ENCODE peak calls at places on chromosome 13, in four cellular contexts. I is upper lobe of left lung, U is GM12891, Q is GM23338. K is an unnamed sample.

GRCh38 chr13:114064516-114065140 is 67.8 kb downstream of the RASA3 start:
- DNase-seq in I (peak; percentile 71), U (no peak), Q (no peak), K (peak; percentile 36)

GRCh38 chr13:96984061-96984508 is 10.2 kb downstream of the OXGR1 start:
- DNase-seq in I (no peak), U (peak; percentile 49), Q (peak; percentile 69), K (peak; percentile 74)

GRCh38 chr13:87280139-87280538 is 391.0 kb upstream of the SLITRK5 start:
- DNase-seq in I (no peak), U (no peak), Q (peak; percentile 27), K (no peak)

GRCh38 chr13:97753942-97754670 is 199.4 kb upstream of the IPO5 start:
- DNase-seq in I (no peak), U (no peak), Q (peak; percentile 74), K (no peak)

GRCh38 chr13:107900775-107901174 is 314.6 kb downstream of the LIG4 start:
- DNase-seq in I (no peak), U (no peak), Q (no peak), K (no peak)

GRCh38 chr13:49320975-49321374 is 73.2 kb downstream of the CDADC1 start:
- DNase-seq in I (no peak), U (no peak), Q (no peak), K (no peak)

GRCh38 chr13:96090240-96091101 is 564 bp downstream of the HS6ST3 start:
- DNase-seq in I (peak; percentile 83), U (peak; percentile 48), Q (peak; percentile 68), K (no peak)

GRCh38 chr13:36919206-36919832 is 719 bp downstream of the SMAD9 start:
- DNase-seq in I (peak; percentile 88), U (no peak), Q (peak; percentile 76), K (peak; percentile 55)

GRCh38 chr13:83221256-83221655 is 661.0 kb downstream of the SLITRK1 start:
- DNase-seq in I (no peak), U (no peak), Q (no peak), K (no peak)

GRCh38 chr13:102504002-102504401 is 92.8 kb upstream of the TPP2 start:
- DNase-seq in I (no peak), U (no peak), Q (no peak), K (no peak)

GRCh38 chr13:39330504-39330903 is 272.5 kb downstream of the LHFPL6 start:
- DNase-seq in I (no peak), U (no peak), Q (no peak), K (no peak)

GRCh38 chr13:51645154-51645650 is 60.9 kb downstream of the WDFY2 start:
- DNase-seq in I (no peak), U (no peak), Q (peak; percentile 65), K (no peak)

GRCh38 chr13:34730966-34731365 is 211.1 kb upstream of the NBEA start:
- DNase-seq in I (no peak), U (no peak), Q (no peak), K (no peak)

GRCh38 chr13:48431987-48432615 is 19.2 kb upstream of the LPAR6 start:
- DNase-seq in I (no peak), U (no peak), Q (no peak), K (no peak)

GRCh38 chr13:52447815-52448552 is 2.5 kb downstream of the VPS36 start:
- DNase-seq in I (no peak), U (no peak), Q (peak; percentile 10), K (no peak)

GRCh38 chr13:88806438-88806837 is 1135.3 kb downstream of the SLITRK5 start:
- DNase-seq in I (no peak), U (no peak), Q (no peak), K (no peak)

GRCh38 chr13:90622547-90622946 is 724.9 kb upstream of the MIR17HG start:
- DNase-seq in I (no peak), U (no peak), Q (no peak), K (no peak)

GRCh38 chr13:28532226-28533048 is 37.5 kb upstream of the FLT1 start:
- DNase-seq in I (peak; percentile 88), U (peak; percentile 35), Q (peak; percentile 72), K (no peak)

GRCh38 chr13:51469790-51470189 is 17.0 kb upstream of the INTS6 start:
- DNase-seq in I (no peak), U (no peak), Q (no peak), K (no peak)

GRCh38 chr13:100396771-100397170 is 191.8 kb downstream of the GGACT start:
- DNase-seq in I (no peak), U (no peak), Q (peak; percentile 75), K (no peak)

GRCh38 chr13:113532156-113532806 is 41.8 kb upstream of the DCUN1D2 start:
- DNase-seq in I (no peak), U (no peak), Q (peak; percentile 73), K (no peak)

GRCh38 chr13:102628559-102628958 is 31.8 kb downstream of the TPP2 start:
- DNase-seq in I (no peak), U (no peak), Q (no peak), K (no peak)

GRCh38 chr13:52387721-52388120 is 18.3 kb downstream of the THSD1 start:
- DNase-seq in I (no peak), U (no peak), Q (no peak), K (no peak)

GRCh38 chr13:94325148-94325528 is 154.3 kb downstream of the DCT start:
- DNase-seq in I (no peak), U (no peak), Q (no peak), K (no peak)

GRCh38 chr13:112325941-112326645 is 50.1 kb upstream of the SPACA7 start:
- DNase-seq in I (peak; percentile 71), U (no peak), Q (no peak), K (no peak)

GRCh38 chr13:21625366-21625765 is 21.4 kb upstream of the MICU2 start:
- DNase-seq in I (no peak), U (no peak), Q (peak; percentile 53), K (no peak)

GRCh38 chr13:94829801-94830200 is 117.5 kb upstream of the SOX21 start:
- DNase-seq in I (no peak), U (no peak), Q (no peak), K (no peak)

GRCh38 chr13:48123827-48124226 is 28.9 kb upstream of the MED4 start:
- DNase-seq in I (no peak), U (no peak), Q (no peak), K (peak; percentile 41)

GRCh38 chr13:75481176-75482069 is 546 bp downstream of the TBC1D4 start:
- DNase-seq in I (peak; percentile 90), U (peak; percentile 17), Q (peak; percentile 68), K (peak; percentile 21)

GRCh38 chr13:90233933-90234672 is 1113.4 kb upstream of the MIR17HG start:
- DNase-seq in I (no peak), U (no peak), Q (no peak), K (no peak)

DNA sequence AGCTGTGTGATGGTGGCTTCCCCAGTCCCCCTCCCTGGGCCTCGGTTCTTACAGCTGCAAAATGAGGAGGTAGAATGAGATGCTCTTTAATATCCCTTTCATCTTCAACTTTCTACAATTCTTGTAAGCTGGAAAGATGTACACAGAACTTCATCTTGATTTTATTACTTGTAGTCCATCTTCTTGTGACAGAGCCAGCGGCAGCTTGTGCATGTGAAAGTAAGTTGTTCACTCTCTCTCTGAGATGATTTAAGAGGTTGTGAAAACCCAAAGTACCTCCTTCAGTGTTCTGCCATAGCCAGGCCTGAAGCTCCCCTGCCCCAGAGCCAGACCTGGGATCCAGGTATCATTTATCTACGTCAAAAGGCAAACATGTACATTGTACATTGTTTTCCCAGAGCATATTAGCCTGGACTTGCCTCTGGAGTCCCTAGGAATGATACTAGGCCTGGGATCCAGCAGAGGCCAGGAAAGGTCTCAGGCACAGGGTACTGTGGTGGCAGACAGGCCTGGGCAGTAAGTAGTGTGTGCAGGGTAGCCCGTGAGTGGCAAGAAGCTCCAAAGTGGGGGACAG is 3.3 kb upstream of the UBE2L5 start:
- DNase-seq in I (no peak), U (no peak), Q (no peak), K (peak; percentile 43)
- TF ChIP-seq POLR2AphosphoS5 in I (no peak), U (no peak), Q (no peak), K (peak; percentile 54)

DNA sequence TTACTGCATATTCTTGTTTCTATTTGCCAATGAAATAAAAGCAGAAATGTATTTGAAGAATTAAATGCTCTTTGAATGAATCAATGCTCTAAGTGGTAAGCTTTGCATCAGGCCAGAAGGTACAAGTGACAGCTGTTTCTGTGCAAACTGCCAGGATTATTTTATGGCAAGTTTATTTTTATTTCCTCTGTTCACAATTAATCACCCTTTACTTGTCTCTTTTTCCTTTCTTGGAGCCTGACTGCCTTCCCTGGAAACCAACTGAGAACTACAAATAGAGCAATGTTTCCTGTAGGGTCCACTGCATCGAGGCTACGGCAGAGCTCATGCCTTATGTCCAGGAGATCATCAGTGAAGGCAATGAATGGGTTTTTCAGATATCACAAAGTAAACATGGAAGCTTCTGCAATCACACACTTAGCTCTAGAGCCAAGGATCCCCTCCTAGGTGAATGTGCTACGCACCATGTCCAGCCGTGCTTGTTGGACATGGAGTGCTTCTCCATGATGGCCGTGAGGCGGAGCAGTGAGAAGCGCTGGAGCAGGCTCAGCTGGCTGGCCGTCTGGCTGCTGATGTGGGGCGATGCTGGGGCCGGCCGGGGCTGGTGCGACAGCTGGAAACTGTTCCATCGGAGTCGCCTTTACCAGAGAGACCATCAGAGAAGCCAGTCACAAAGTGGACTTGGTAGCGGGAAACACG is 110.8 kb downstream of the KL start:
- DNase-seq in I (peak; percentile 81), U (no peak), Q (no peak), K (no peak)
- TF ChIP-seq POLR2AphosphoS5 in I (no peak), U (no peak), Q (no peak), K (no peak)

GRCh38 chr13:30025351-30025750 is 174.9 kb upstream of the UBL3 start:
- DNase-seq in I (no peak), U (no peak), Q (no peak), K (no peak)

GRCh38 chr13:30020726-30021312 is 170.4 kb upstream of the UBL3 start:
- DNase-seq in I (no peak), U (no peak), Q (no peak), K (no peak)

GRCh38 chr13:30022256-30022655 is 171.8 kb upstream of the UBL3 start:
- DNase-seq in I (no peak), U (no peak), Q (no peak), K (no peak)

GRCh38 chr13:30021611-30022010 is 171.2 kb upstream of the UBL3 start:
- DNase-seq in I (no peak), U (no peak), Q (no peak), K (no peak)

DNA sequence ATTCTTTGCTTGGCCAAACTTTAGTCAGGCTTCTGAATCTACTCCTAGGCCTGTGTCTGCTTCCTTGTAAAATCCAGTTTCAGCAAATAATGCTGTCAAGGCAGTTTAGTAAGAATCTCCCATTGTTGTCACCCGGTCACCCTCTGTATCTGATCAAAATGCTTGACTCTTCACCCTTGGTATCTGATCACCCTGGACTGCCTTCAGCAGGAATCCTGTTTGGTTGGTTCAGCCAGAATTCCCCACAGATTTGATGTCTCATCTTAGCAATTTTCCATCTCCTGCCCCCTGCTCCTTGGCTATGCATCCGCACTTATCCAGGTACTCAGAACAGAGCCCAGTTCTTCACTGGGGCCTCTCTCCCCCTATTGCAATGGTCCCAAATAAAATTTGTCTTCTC is 172.4 kb upstream of the UBL3 start:
- DNase-seq in I (no peak), U (no peak), Q (no peak), K (no peak)
- TF ChIP-seq POLR2AphosphoS5 in I (no peak), U (no peak), Q (no peak), K (no peak)

DNA sequence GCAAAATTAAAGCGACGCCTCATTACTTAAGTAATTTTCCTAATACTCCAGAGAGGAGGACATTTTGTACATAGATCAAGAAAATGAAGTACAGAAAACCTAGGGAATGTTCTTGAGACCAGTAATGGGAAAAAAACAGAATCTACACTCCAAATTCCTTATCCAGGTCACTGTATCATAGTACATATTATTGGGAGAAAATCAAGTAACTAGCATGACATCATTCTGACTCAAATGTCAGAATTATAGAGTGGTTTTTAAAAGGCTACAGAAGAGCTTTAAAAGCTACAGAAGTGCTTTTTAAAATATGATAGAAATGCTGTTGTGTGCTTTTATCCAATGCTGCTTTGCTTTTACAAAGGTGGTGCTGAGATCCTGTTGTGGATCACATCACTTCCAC is 86.3 kb upstream of the SLC15A1 start:
- DNase-seq in I (no peak), U (no peak), Q (no peak), K (no peak)
- TF ChIP-seq POLR2AphosphoS5 in I (no peak), U (no peak), Q (no peak), K (no peak)